ENCODE peak calls at places on chromosomes 6 and 20, in eight cellular contexts. One of them, this sample, is unnamed.

GRCh38 chr6:34534146-34534545 is 22.0 kb downstream of the SPDEF start:
- DNase-seq in D341Med: no peak
- DNase-seq in EL: no peak
- DNase-seq in COR-L47: no peak
- DNase-seq in HT-29: no peak
- DNase-seq in activated naive CD8-positive, alpha-beta T cell treated with anti-CD3 and anti-CD28 coated beads, Interleukin-2, amount 50 U/mL, for 24 hours: no peak
- DNase-seq in stimulated activated naive CD4-positive, alpha-beta T cell: no peak
- DNase-seq in fibroblast of the aortic adventitia: no peak
- DNase-seq in this sample: no peak

GRCh38 chr20:59153355-59153681 is 10.3 kb upstream of the ZNF831 start:
- DNase-seq in D341Med: no peak
- DNase-seq in EL: no peak
- DNase-seq in COR-L47: no peak
- DNase-seq in HT-29: no peak
- DNase-seq in activated naive CD8-positive, alpha-beta T cell treated with anti-CD3 and anti-CD28 coated beads, Interleukin-2, amount 50 U/mL, for 24 hours: no peak
- DNase-seq in stimulated activated naive CD4-positive, alpha-beta T cell: no peak
- DNase-seq in fibroblast of the aortic adventitia: no peak
- DNase-seq in this sample: no peak

GRCh38 chr20:6765469-6766058 is 1.9 kb upstream of the BMP2 start:
- DNase-seq in D341Med: peak
- DNase-seq in EL: peak
- DNase-seq in COR-L47: peak
- DNase-seq in HT-29: peak
- DNase-seq in activated naive CD8-positive, alpha-beta T cell treated with anti-CD3 and anti-CD28 coated beads, Interleukin-2, amount 50 U/mL, for 24 hours: no peak
- DNase-seq in stimulated activated naive CD4-positive, alpha-beta T cell: no peak
- DNase-seq in fibroblast of the aortic adventitia: peak
- DNase-seq in this sample: peak

GRCh38 chr6:161050134-161050765 is 58.7 kb downstream of the MAP3K4 start:
- DNase-seq in D341Med: no peak
- DNase-seq in EL: no peak
- DNase-seq in COR-L47: no peak
- DNase-seq in HT-29: no peak
- DNase-seq in activated naive CD8-positive, alpha-beta T cell treated with anti-CD3 and anti-CD28 coated beads, Interleukin-2, amount 50 U/mL, for 24 hours: no peak
- DNase-seq in stimulated activated naive CD4-positive, alpha-beta T cell: no peak
- DNase-seq in fibroblast of the aortic adventitia: no peak
- DNase-seq in this sample: no peak

GRCh38 chr20:22819134-22819533 is 216.0 kb upstream of the SSTR4 start:
- DNase-seq in D341Med: no peak
- DNase-seq in EL: no peak
- DNase-seq in COR-L47: no peak
- DNase-seq in HT-29: no peak
- DNase-seq in activated naive CD8-positive, alpha-beta T cell treated with anti-CD3 and anti-CD28 coated beads, Interleukin-2, amount 50 U/mL, for 24 hours: no peak
- DNase-seq in stimulated activated naive CD4-positive, alpha-beta T cell: no peak
- DNase-seq in fibroblast of the aortic adventitia: no peak
- DNase-seq in this sample: no peak

GRCh38 chr20:31684153-31685003 is 38.3 kb downstream of the BCL2L1 start:
- DNase-seq in D341Med: no peak
- DNase-seq in EL: no peak
- DNase-seq in COR-L47: no peak
- DNase-seq in HT-29: no peak
- DNase-seq in activated naive CD8-positive, alpha-beta T cell treated with anti-CD3 and anti-CD28 coated beads, Interleukin-2, amount 50 U/mL, for 24 hours: no peak
- DNase-seq in stimulated activated naive CD4-positive, alpha-beta T cell: no peak
- DNase-seq in fibroblast of the aortic adventitia: no peak
- DNase-seq in this sample: peak

GRCh38 chr20:50371878-50372769 is 138.1 kb upstream of the PTPN1 start:
- DNase-seq in D341Med: no peak
- DNase-seq in EL: no peak
- DNase-seq in COR-L47: no peak
- DNase-seq in HT-29: peak
- DNase-seq in activated naive CD8-positive, alpha-beta T cell treated with anti-CD3 and anti-CD28 coated beads, Interleukin-2, amount 50 U/mL, for 24 hours: no peak
- DNase-seq in stimulated activated naive CD4-positive, alpha-beta T cell: no peak
- DNase-seq in fibroblast of the aortic adventitia: peak
- DNase-seq in this sample: no peak

GRCh38 chr6:170148709-170149470 is 142.0 kb downstream of the DLL1 start:
- DNase-seq in D341Med: no peak
- DNase-seq in EL: no peak
- DNase-seq in COR-L47: no peak
- DNase-seq in HT-29: no peak
- DNase-seq in activated naive CD8-positive, alpha-beta T cell treated with anti-CD3 and anti-CD28 coated beads, Interleukin-2, amount 50 U/mL, for 24 hours: no peak
- DNase-seq in stimulated activated naive CD4-positive, alpha-beta T cell: no peak
- DNase-seq in fibroblast of the aortic adventitia: no peak
- DNase-seq in this sample: no peak

GRCh38 chr6:93550551-93551276 is 131.4 kb upstream of the EPHA7 start:
- DNase-seq in D341Med: no peak
- DNase-seq in EL: no peak
- DNase-seq in COR-L47: no peak
- DNase-seq in HT-29: no peak
- DNase-seq in activated naive CD8-positive, alpha-beta T cell treated with anti-CD3 and anti-CD28 coated beads, Interleukin-2, amount 50 U/mL, for 24 hours: no peak
- DNase-seq in stimulated activated naive CD4-positive, alpha-beta T cell: no peak
- DNase-seq in fibroblast of the aortic adventitia: no peak
- DNase-seq in this sample: no peak

GRCh38 chr6:44430322-44430721 is 42.8 kb downstream of the CDC5L start:
- DNase-seq in D341Med: no peak
- DNase-seq in EL: peak
- DNase-seq in COR-L47: no peak
- DNase-seq in HT-29: no peak
- DNase-seq in activated naive CD8-positive, alpha-beta T cell treated with anti-CD3 and anti-CD28 coated beads, Interleukin-2, amount 50 U/mL, for 24 hours: no peak
- DNase-seq in stimulated activated naive CD4-positive, alpha-beta T cell: no peak
- DNase-seq in fibroblast of the aortic adventitia: peak
- DNase-seq in this sample: no peak

GRCh38 chr6:107418118-107418517 is 41.2 kb downstream of the PDSS2 start:
- DNase-seq in D341Med: peak
- DNase-seq in EL: peak
- DNase-seq in COR-L47: no peak
- DNase-seq in HT-29: no peak
- DNase-seq in activated naive CD8-positive, alpha-beta T cell treated with anti-CD3 and anti-CD28 coated beads, Interleukin-2, amount 50 U/mL, for 24 hours: no peak
- DNase-seq in stimulated activated naive CD4-positive, alpha-beta T cell: no peak
- DNase-seq in fibroblast of the aortic adventitia: peak
- DNase-seq in this sample: no peak

GRCh38 chr6:88760091-88760490 is 203.3 kb downstream of the RNGTT start:
- DNase-seq in D341Med: no peak
- DNase-seq in EL: no peak
- DNase-seq in COR-L47: no peak
- DNase-seq in HT-29: no peak
- DNase-seq in activated naive CD8-positive, alpha-beta T cell treated with anti-CD3 and anti-CD28 coated beads, Interleukin-2, amount 50 U/mL, for 24 hours: no peak
- DNase-seq in stimulated activated naive CD4-positive, alpha-beta T cell: no peak
- DNase-seq in fibroblast of the aortic adventitia: no peak
- DNase-seq in this sample: no peak

GRCh38 chr6:52543729-52544324 is 33.0 kb downstream of the TRAM2 start:
- DNase-seq in D341Med: no peak
- DNase-seq in EL: peak
- DNase-seq in COR-L47: no peak
- DNase-seq in HT-29: no peak
- DNase-seq in activated naive CD8-positive, alpha-beta T cell treated with anti-CD3 and anti-CD28 coated beads, Interleukin-2, amount 50 U/mL, for 24 hours: no peak
- DNase-seq in stimulated activated naive CD4-positive, alpha-beta T cell: no peak
- DNase-seq in fibroblast of the aortic adventitia: no peak
- DNase-seq in this sample: no peak

GRCh38 chr6:77383026-77383425 is 80.3 kb downstream of the HTR1B start:
- DNase-seq in D341Med: no peak
- DNase-seq in EL: no peak
- DNase-seq in COR-L47: no peak
- DNase-seq in HT-29: no peak
- DNase-seq in activated naive CD8-positive, alpha-beta T cell treated with anti-CD3 and anti-CD28 coated beads, Interleukin-2, amount 50 U/mL, for 24 hours: no peak
- DNase-seq in stimulated activated naive CD4-positive, alpha-beta T cell: no peak
- DNase-seq in fibroblast of the aortic adventitia: no peak
- DNase-seq in this sample: no peak

GRCh38 chr6:44222987-44223470 is 366 bp upstream of the SLC29A1 start:
- DNase-seq in D341Med: no peak
- DNase-seq in EL: no peak
- DNase-seq in COR-L47: no peak
- DNase-seq in HT-29: no peak
- DNase-seq in activated naive CD8-positive, alpha-beta T cell treated with anti-CD3 and anti-CD28 coated beads, Interleukin-2, amount 50 U/mL, for 24 hours: no peak
- DNase-seq in stimulated activated naive CD4-positive, alpha-beta T cell: no peak
- DNase-seq in fibroblast of the aortic adventitia: no peak
- DNase-seq in this sample: no peak

GRCh38 chr6:117142995-117143394 is 122.4 kb upstream of the VGLL2 start:
- DNase-seq in D341Med: no peak
- DNase-seq in EL: no peak
- DNase-seq in COR-L47: no peak
- DNase-seq in HT-29: no peak
- DNase-seq in activated naive CD8-positive, alpha-beta T cell treated with anti-CD3 and anti-CD28 coated beads, Interleukin-2, amount 50 U/mL, for 24 hours: no peak
- DNase-seq in stimulated activated naive CD4-positive, alpha-beta T cell: no peak
- DNase-seq in fibroblast of the aortic adventitia: no peak
- DNase-seq in this sample: no peak

GRCh38 chr6:27532820-27533538 is 60.1 kb upstream of the ZNF184 start:
- DNase-seq in D341Med: no peak
- DNase-seq in EL: peak
- DNase-seq in COR-L47: no peak
- DNase-seq in HT-29: no peak
- DNase-seq in activated naive CD8-positive, alpha-beta T cell treated with anti-CD3 and anti-CD28 coated beads, Interleukin-2, amount 50 U/mL, for 24 hours: no peak
- DNase-seq in stimulated activated naive CD4-positive, alpha-beta T cell: no peak
- DNase-seq in fibroblast of the aortic adventitia: no peak
- DNase-seq in this sample: no peak

GRCh38 chr20:36543187-36544133 is 2.1 kb downstream of the MYL9 start:
- DNase-seq in D341Med: peak
- DNase-seq in EL: peak
- DNase-seq in COR-L47: no peak
- DNase-seq in HT-29: no peak
- DNase-seq in activated naive CD8-positive, alpha-beta T cell treated with anti-CD3 and anti-CD28 coated beads, Interleukin-2, amount 50 U/mL, for 24 hours: no peak
- DNase-seq in stimulated activated naive CD4-positive, alpha-beta T cell: no peak
- DNase-seq in fibroblast of the aortic adventitia: peak
- DNase-seq in this sample: no peak

GRCh38 chr6:75458895-75459294 is 34.7 kb downstream of the FILIP1 start:
- DNase-seq in D341Med: no peak
- DNase-seq in EL: peak
- DNase-seq in COR-L47: no peak
- DNase-seq in HT-29: no peak
- DNase-seq in activated naive CD8-positive, alpha-beta T cell treated with anti-CD3 and anti-CD28 coated beads, Interleukin-2, amount 50 U/mL, for 24 hours: no peak
- DNase-seq in stimulated activated naive CD4-positive, alpha-beta T cell: no peak
- DNase-seq in fibroblast of the aortic adventitia: peak
- DNase-seq in this sample: no peak

GRCh38 chr6:98458713-98459112 is 375.7 kb upstream of the POU3F2 start:
- DNase-seq in D341Med: no peak
- DNase-seq in EL: no peak
- DNase-seq in COR-L47: no peak
- DNase-seq in HT-29: no peak
- DNase-seq in activated naive CD8-positive, alpha-beta T cell treated with anti-CD3 and anti-CD28 coated beads, Interleukin-2, amount 50 U/mL, for 24 hours: no peak
- DNase-seq in stimulated activated naive CD4-positive, alpha-beta T cell: no peak
- DNase-seq in fibroblast of the aortic adventitia: no peak
- DNase-seq in this sample: no peak

GRCh38 chr6:56420296-56420695 is 172.9 kb upstream of the COL21A1 start:
- DNase-seq in D341Med: no peak
- DNase-seq in EL: no peak
- DNase-seq in COR-L47: no peak
- DNase-seq in HT-29: no peak
- DNase-seq in activated naive CD8-positive, alpha-beta T cell treated with anti-CD3 and anti-CD28 coated beads, Interleukin-2, amount 50 U/mL, for 24 hours: no peak
- DNase-seq in stimulated activated naive CD4-positive, alpha-beta T cell: no peak
- DNase-seq in fibroblast of the aortic adventitia: peak
- DNase-seq in this sample: no peak

GRCh38 chr6:130851026-130851425 is 23.8 kb downstream of the SMLR1 start:
- DNase-seq in D341Med: no peak
- DNase-seq in EL: no peak
- DNase-seq in COR-L47: no peak
- DNase-seq in HT-29: no peak
- DNase-seq in activated naive CD8-positive, alpha-beta T cell treated with anti-CD3 and anti-CD28 coated beads, Interleukin-2, amount 50 U/mL, for 24 hours: no peak
- DNase-seq in stimulated activated naive CD4-positive, alpha-beta T cell: no peak
- DNase-seq in fibroblast of the aortic adventitia: no peak
- DNase-seq in this sample: no peak

GRCh38 chr6:25054469-25054868 is 118.7 kb upstream of the RIPOR2 start:
- DNase-seq in D341Med: no peak
- DNase-seq in EL: peak
- DNase-seq in COR-L47: no peak
- DNase-seq in HT-29: no peak
- DNase-seq in activated naive CD8-positive, alpha-beta T cell treated with anti-CD3 and anti-CD28 coated beads, Interleukin-2, amount 50 U/mL, for 24 hours: no peak
- DNase-seq in stimulated activated naive CD4-positive, alpha-beta T cell: no peak
- DNase-seq in fibroblast of the aortic adventitia: peak
- DNase-seq in this sample: no peak

GRCh38 chr6:152605901-152606390 is 31.2 kb downstream of the SYNE1 start:
- DNase-seq in D341Med: no peak
- DNase-seq in EL: no peak
- DNase-seq in COR-L47: no peak
- DNase-seq in HT-29: no peak
- DNase-seq in activated naive CD8-positive, alpha-beta T cell treated with anti-CD3 and anti-CD28 coated beads, Interleukin-2, amount 50 U/mL, for 24 hours: no peak
- DNase-seq in stimulated activated naive CD4-positive, alpha-beta T cell: no peak
- DNase-seq in fibroblast of the aortic adventitia: no peak
- DNase-seq in this sample: no peak

GRCh38 chr6:14732845-14733757 is 512.8 kb upstream of the JARID2 start:
- DNase-seq in D341Med: no peak
- DNase-seq in EL: peak
- DNase-seq in COR-L47: no peak
- DNase-seq in HT-29: peak
- DNase-seq in activated naive CD8-positive, alpha-beta T cell treated with anti-CD3 and anti-CD28 coated beads, Interleukin-2, amount 50 U/mL, for 24 hours: peak
- DNase-seq in stimulated activated naive CD4-positive, alpha-beta T cell: no peak
- DNase-seq in fibroblast of the aortic adventitia: peak
- DNase-seq in this sample: no peak

GRCh38 chr6:137799950-137800568 is 67.0 kb upstream of the TNFAIP3 start:
- DNase-seq in D341Med: no peak
- DNase-seq in EL: peak
- DNase-seq in COR-L47: no peak
- DNase-seq in HT-29: peak
- DNase-seq in activated naive CD8-positive, alpha-beta T cell treated with anti-CD3 and anti-CD28 coated beads, Interleukin-2, amount 50 U/mL, for 24 hours: peak
- DNase-seq in stimulated activated naive CD4-positive, alpha-beta T cell: peak
- DNase-seq in fibroblast of the aortic adventitia: peak
- DNase-seq in this sample: peak

GRCh38 chr20:24360531-24360930 is 108.9 kb upstream of the SYNDIG1 start:
- DNase-seq in D341Med: no peak
- DNase-seq in EL: no peak
- DNase-seq in COR-L47: no peak
- DNase-seq in HT-29: no peak
- DNase-seq in activated naive CD8-positive, alpha-beta T cell treated with anti-CD3 and anti-CD28 coated beads, Interleukin-2, amount 50 U/mL, for 24 hours: no peak
- DNase-seq in stimulated activated naive CD4-positive, alpha-beta T cell: no peak
- DNase-seq in fibroblast of the aortic adventitia: no peak
- DNase-seq in this sample: no peak

This sample was measured in naive B cell.